ENCODE peak calls at places on chromosome 13, in nine cellular contexts. D is activated T-helper 1 cell treated with Interleukin-2 at 50 U/mL for 16 hours; P is mucosa of descending colon; T is MCF 10A; L is stimulated activated CD8-positive, alpha-beta memory T cell treated with anti-CD3 and anti-CD28 coated beads, Interleukin-2, amount 100 ng/mL, for 48 hours; I is mucosa of gallbladder; E is GM03348; U is NCI-H524; B is GM23338. X is an unnamed sample.

GRCh38 chr13:80611310-80611709 is 270.4 kb upstream of the SPRY2 start:
- DNase-seq in U (peak), P (no peak), E (no peak), D (no peak), I (no peak), L (no peak), T (no peak), B (no peak), X (no peak)

GRCh38 chr13:45352031-45352430 is 11.0 kb upstream of the TPT1 start:
- DNase-seq in P (no peak), T (peak), B (no peak), I (no peak), U (no peak), E (no peak), D (no peak), L (no peak), X (no peak)

GRCh38 chr13:100648354-100648753 is 26.2 kb downstream of the TMTC4 start:
- DNase-seq in I (no peak), D (no peak), B (no peak), T (no peak), U (no peak), L (no peak), E (no peak), P (no peak), X (no peak)

GRCh38 chr13:37143901-37144300 is 38.4 kb upstream of the CSNK1A1L start:
- DNase-seq in D (no peak), E (no peak), U (no peak), T (peak), P (no peak), B (no peak), I (no peak), L (no peak), X (no peak)

GRCh38 chr13:47798906-47799305 is 202.2 kb downstream of the SUCLA2 start:
- DNase-seq in I (no peak), E (peak), T (peak), P (no peak), B (peak), D (no peak), U (peak), L (no peak), X (no peak)

GRCh38 chr13:85819513-85819912 is 20.3 kb upstream of the SLITRK6 start:
- DNase-seq in I (no peak), T (no peak), E (no peak), U (peak), D (no peak), B (no peak), L (no peak), P (no peak), X (no peak)

GRCh38 chr13:76711515-76712182 is 174.6 kb downstream of the KCTD12 start:
- DNase-seq in I (peak), T (peak), P (no peak), B (no peak), E (peak), U (no peak), D (no peak), L (no peak), X (peak)

GRCh38 chr13:44899967-44900366 is 89.3 kb downstream of the NUFIP1 start:
- DNase-seq in U (no peak), D (no peak), P (no peak), B (no peak), I (no peak), E (no peak), L (no peak), T (peak), X (no peak)

GRCh38 chr13:28550721-28551497 is 56.0 kb upstream of the FLT1 start:
- DNase-seq in E (no peak), I (no peak), P (no peak), T (no peak), B (no peak), L (no peak), U (no peak), D (no peak), X (no peak)

GRCh38 chr13:63551731-63552130 is 2136.1 kb upstream of the PCDH20 start:
- DNase-seq in T (no peak), D (no peak), I (no peak), E (no peak), P (no peak), U (no peak), B (no peak), L (no peak), X (no peak)

GRCh38 chr13:52449323-52450011 is 967 bp downstream of the VPS36 start:
- DNase-seq in B (no peak), D (no peak), T (no peak), P (no peak), U (peak), L (no peak), I (no peak), E (no peak), X (no peak)

GRCh38 chr13:29498426-29499040 is 97.0 kb downstream of the SLC7A1 start:
- DNase-seq in L (no peak), D (no peak), T (no peak), E (no peak), U (peak), B (no peak), I (no peak), P (no peak), X (peak)

GRCh38 chr13:99289674-99290337 is 17.4 kb downstream of the GPR183 start:
- DNase-seq in I (no peak), B (no peak), D (no peak), E (no peak), L (peak), U (no peak), T (no peak), P (no peak), X (no peak)

GRCh38 chr13:100543872-100544602 is 44.6 kb downstream of the GGACT start:
- DNase-seq in E (no peak), P (no peak), D (no peak), I (no peak), B (no peak), T (no peak), U (no peak), L (no peak), X (no peak)

X was measured in body of pancreas.